ENCODE peak calls at places on chromosomes 16 and 17, in ten cellular contexts. A, O, H, P, F, R, U, W, K and T are unnamed samples.

GRCh38 chr17:72613411-72614292 is 478.8 kb downstream of the SLC39A11 start:
- DNase-seq in P (peak), R (no peak), K (no peak), F (no peak), O (no peak), W (no peak), H (no peak), U (no peak), A (peak), T (peak)

GRCh38 chr17:1034652-1035210 is 37.8 kb downstream of the TIMM22 start:
- DNase-seq in R (no peak), H (no peak), F (no peak), P (no peak), K (no peak), A (no peak), W (no peak), U (no peak), O (no peak), T (no peak)

GRCh38 chr17:66165537-66166123 is 26.3 kb downstream of the CEP112 start:
- DNase-seq in F (no peak), H (no peak), K (no peak), O (peak), P (no peak), U (no peak), A (peak), R (no peak), W (peak), T (peak)

GRCh38 chr17:5592382-5592781 is 8.1 kb upstream of the NLRP1 start:
- DNase-seq in O (peak), R (no peak), F (no peak), U (no peak), A (no peak), K (no peak), P (peak), H (no peak), W (peak), T (peak)

GRCh38 chr16:49621240-49622083 is 234.4 kb downstream of the ZNF423 start:
- DNase-seq in K (no peak), W (peak), H (no peak), A (no peak), O (no peak), F (no peak), R (no peak), U (no peak), P (no peak), T (no peak)

GRCh38 chr16:90037202-90037765 is 18.0 kb upstream of the DBNDD1 start:
- DNase-seq in A (no peak), O (no peak), H (no peak), F (no peak), U (no peak), P (no peak), W (no peak), K (no peak), R (no peak), T (no peak)

GRCh38 chr16:10598157-10598556 is 17.8 kb upstream of the EMP2 start:
- DNase-seq in K (peak), O (no peak), W (no peak), U (no peak), P (no peak), H (no peak), A (no peak), R (no peak), F (no peak), T (peak)

GRCh38 chr16:83878838-83879237 is 20.1 kb upstream of the MLYCD start:
- DNase-seq in K (no peak), U (no peak), F (no peak), H (no peak), R (no peak), W (peak), O (no peak), A (peak), P (peak), T (peak)

GRCh38 chr16:46693598-46693997 is 4.1 kb downstream of the ORC6 start:
- DNase-seq in R (no peak), K (no peak), W (no peak), H (no peak), U (no peak), A (no peak), F (no peak), O (no peak), P (no peak), T (no peak)

GRCh38 chr16:87733190-87733589 is 32.6 kb downstream of the KLHDC4 start:
- DNase-seq in K (no peak), U (no peak), H (no peak), P (no peak), O (no peak), A (no peak), R (no peak), W (no peak), F (no peak), T (no peak)

GRCh38 chr17:57257911-57258885 is 1.9 kb downstream of the MSI2 start:
- DNase-seq in R (no peak), P (no peak), F (no peak), W (no peak), U (no peak), A (no peak), O (no peak), H (no peak), K (no peak), T (peak)

GRCh38 chr16:50297301-50298074 is 31.1 kb downstream of the ADCY7 start:
- DNase-seq in W (peak), P (no peak), A (no peak), K (peak), O (no peak), F (peak), H (no peak), R (no peak), U (no peak), T (no peak)

GRCh38 chr16:4663756-4664465 is 29.5 kb upstream of the NUDT16L1 start:
- DNase-seq in K (peak), U (no peak), A (no peak), R (no peak), O (no peak), P (no peak), W (no peak), F (peak), H (no peak), T (no peak)

GRCh38 chr17:32277284-32277683 is 11.7 kb downstream of the RHBDL3 start:
- DNase-seq in A (peak), H (no peak), O (no peak), W (peak), P (peak), F (no peak), U (no peak), R (no peak), K (no peak), T (no peak)

GRCh38 chr17:20063665-20064648 is 54.8 kb downstream of the SPECC1 start:
- DNase-seq in A (peak), W (no peak), P (peak), F (peak), U (peak), K (peak), H (no peak), O (no peak), R (no peak), T (peak)

GRCh38 chr17:55524440-55525220 is 13.4 kb upstream of the SMIM36 start:
- DNase-seq in F (no peak), W (no peak), K (no peak), R (no peak), U (no peak), H (no peak), O (no peak), A (no peak), P (no peak), T (no peak)

GRCh38 chr17:42980766-42981397 is 517 bp downstream of the RUNDC1 start:
- DNase-seq in H (peak), A (peak), O (peak), K (peak), F (peak), W (peak), U (peak), P (peak), R (peak), T (peak)

GRCh38 chr17:49913226-49914095 is 55.5 kb upstream of the DLX4 start:
- DNase-seq in P (peak), R (no peak), F (no peak), W (no peak), K (no peak), A (peak), H (no peak), U (no peak), O (no peak), T (peak)

GRCh38 chr17:37830151-37830993 is 85.5 kb upstream of the HNF1B start:
- DNase-seq in A (no peak), R (no peak), W (no peak), O (no peak), U (no peak), P (no peak), H (no peak), K (no peak), F (no peak), T (no peak)

GRCh38 chr16:27217256-27217655 is 13.9 kb downstream of the KDM8 start:
- DNase-seq in W (peak), A (no peak), K (no peak), H (no peak), O (no peak), U (no peak), F (no peak), P (peak), R (no peak), T (no peak)

GRCh38 chr17:948284-948852 is 31.2 kb downstream of the NXN start:
- DNase-seq in P (no peak), U (no peak), R (no peak), O (no peak), K (no peak), W (no peak), H (no peak), A (no peak), F (no peak), T (no peak)

GRCh38 chr17:47324224-47325020 is 667 bp downstream of the EFCAB13 start:
- DNase-seq in F (peak), O (peak), U (peak), W (peak), P (no peak), H (no peak), K (peak), R (peak), A (peak), T (peak)

GRCh38 chr17:43723697-43724359 is 34.8 kb downstream of the SOST start:
- DNase-seq in W (no peak), A (peak), F (peak), K (no peak), U (no peak), P (peak), H (no peak), R (no peak), O (no peak), T (peak)

GRCh38 chr16:3311496-3311895 is 6.2 kb downstream of the ZNF75A start:
- DNase-seq in A (no peak), R (no peak), W (no peak), U (no peak), P (no peak), K (no peak), H (no peak), O (no peak), F (no peak), T (no peak)

GRCh38 chr17:32256012-32256694 is 9.5 kb upstream of the RHBDL3 start:
- DNase-seq in K (no peak), W (no peak), H (no peak), O (no peak), F (no peak), P (no peak), A (no peak), U (no peak), R (no peak), T (no peak)

GRCh38 chr17:27535178-27535928 is 79.1 kb downstream of the KSR1 start:
- DNase-seq in W (no peak), O (no peak), K (no peak), F (no peak), U (no peak), R (no peak), A (peak), P (no peak), H (no peak), T (no peak)

GRCh38 chr16:78286076-78286475 is 186.6 kb downstream of the WWOX start:
- DNase-seq in K (no peak), A (no peak), W (no peak), R (no peak), O (no peak), U (no peak), H (no peak), F (no peak), P (no peak), T (no peak)

GRCh38 chr17:75488693-75489510 is 26.4 kb downstream of the CASKIN2 start:
- DNase-seq in O (no peak), K (no peak), R (no peak), P (no peak), H (no peak), U (no peak), A (no peak), W (no peak), F (peak), T (no peak)

GRCh38 chr17:36722121-36722902 is 120.9 kb downstream of the MRM1 start:
- DNase-seq in O (peak), H (peak), P (no peak), A (no peak), U (peak), W (peak), K (peak), F (peak), R (peak), T (peak)

GRCh38 chr17:29720471-29720990 is 97.8 kb upstream of the CORO6 start:
- DNase-seq in R (no peak), W (no peak), U (no peak), F (no peak), K (no peak), O (no peak), H (no peak), A (no peak), P (no peak), T (no peak)

GRCh38 chr16:71172808-71173207 is 57.7 kb downstream of the HYDIN start:
- DNase-seq in F (no peak), U (no peak), O (no peak), K (no peak), W (no peak), R (no peak), A (no peak), P (no peak), H (no peak), T (no peak)

GRCh38 chr17:50352693-50353599 is 7.0 kb downstream of the XYLT2 start:
- DNase-seq in W (no peak), A (no peak), O (no peak), U (no peak), H (no peak), K (peak), P (no peak), F (no peak), R (no peak), T (no peak)

GRCh38 chr16:10121496-10121895 is 60.7 kb downstream of the GRIN2A start:
- DNase-seq in R (no peak), O (no peak), F (no peak), P (peak), K (no peak), W (no peak), A (no peak), U (no peak), H (no peak), T (peak)

GRCh38 chr16:77376358-77376757 is 58.5 kb downstream of the ADAMTS18 start:
- DNase-seq in W (no peak), F (no peak), H (no peak), A (no peak), U (no peak), O (no peak), R (no peak), P (no peak), K (no peak), T (no peak)

GRCh38 chr17:19248923-19249574 is 11.9 kb downstream of the EPN2 start:
- DNase-seq in O (no peak), K (no peak), P (peak), F (peak), W (no peak), H (no peak), R (no peak), A (peak), U (no peak), T (peak)

GRCh38 chr17:74210191-74211140 is 2.9 kb upstream of the TTYH2 start:
- DNase-seq in R (peak), H (peak), P (peak), K (no peak), O (peak), U (peak), F (no peak), W (peak), A (peak), T (peak)

GRCh38 chr17:12667299-12667958 is 1.7 kb downstream of the MYOCD start:
- DNase-seq in A (peak), K (no peak), F (no peak), O (no peak), R (no peak), P (peak), U (no peak), W (peak), H (no peak), T (peak)

GRCh38 chr17:27569257-27569722 is 61.7 kb upstream of the LGALS9 start:
- DNase-seq in F (no peak), H (peak), P (no peak), A (no peak), U (peak), O (no peak), W (peak), R (peak), K (no peak), T (peak)

GRCh38 chr16:83802135-83802534 is 5.6 kb upstream of the HSBP1 start:
- DNase-seq in R (no peak), O (no peak), U (no peak), W (no peak), K (no peak), P (no peak), F (no peak), H (no peak), A (peak), T (peak)